ENCODE peak calls at places on chromosomes 12 and 14, in nine cellular contexts. One of them, this sample, is unnamed.

GRCh38 chr12:52741378-52742195 is 35.6 kb downstream of the KRT76 start:
- DNase-seq in GM23248: peak; percentile 61
- DNase-seq in GM23338: peak; percentile 89
- DNase-seq in HCT116: peak; percentile 4
- DNase-seq in neural progenitor cell: peak; percentile 91
- DNase-seq in OCI-LY7: peak; percentile 53
- DNase-seq in PC-3: peak; percentile 83
- DNase-seq in SK-N-SH: no peak
- DNase-seq in hepatocyte: peak; percentile 86
- DNase-seq in this sample: peak; percentile 74

GRCh38 chr14:76267322-76268012 is 108.5 kb upstream of the ESRRB start:
- DNase-seq in GM23248: peak; percentile 57
- DNase-seq in GM23338: peak; percentile 80
- DNase-seq in HCT116: no peak
- DNase-seq in neural progenitor cell: peak; percentile 42
- DNase-seq in OCI-LY7: no peak
- DNase-seq in PC-3: no peak
- DNase-seq in SK-N-SH: peak; percentile 73
- DNase-seq in hepatocyte: peak; percentile 56
- DNase-seq in this sample: no peak

GRCh38 chr12:56206373-56207166 is 15.2 kb downstream of the RNF41 start:
- DNase-seq in GM23248: peak; percentile 75
- DNase-seq in GM23338: peak; percentile 90
- DNase-seq in HCT116: no peak
- DNase-seq in neural progenitor cell: peak; percentile 69
- DNase-seq in OCI-LY7: peak; percentile 66
- DNase-seq in PC-3: peak; percentile 64
- DNase-seq in SK-N-SH: peak; percentile 67
- DNase-seq in hepatocyte: peak; percentile 68
- DNase-seq in this sample: peak; percentile 46

GRCh38 chr12:93164103-93164880 is 213.4 kb upstream of the NUDT4 start:
- DNase-seq in GM23248: peak; percentile 76
- DNase-seq in GM23338: no peak
- DNase-seq in HCT116: no peak
- DNase-seq in neural progenitor cell: no peak
- DNase-seq in OCI-LY7: no peak
- DNase-seq in PC-3: peak; percentile 56
- DNase-seq in SK-N-SH: no peak
- DNase-seq in hepatocyte: no peak
- DNase-seq in this sample: no peak

GRCh38 chr12:73057428-73057827 is 785.3 kb downstream of the TRHDE start:
- DNase-seq in GM23248: no peak
- DNase-seq in GM23338: peak; percentile 36
- DNase-seq in HCT116: no peak
- DNase-seq in neural progenitor cell: no peak
- DNase-seq in OCI-LY7: no peak
- DNase-seq in PC-3: no peak
- DNase-seq in SK-N-SH: peak; percentile 3
- DNase-seq in hepatocyte: no peak
- DNase-seq in this sample: no peak

GRCh38 chr12:67720383-67720856 is 71.9 kb downstream of the DYRK2 start:
- DNase-seq in GM23248: peak; percentile 35
- DNase-seq in GM23338: no peak
- DNase-seq in HCT116: no peak
- DNase-seq in neural progenitor cell: no peak
- DNase-seq in OCI-LY7: no peak
- DNase-seq in PC-3: peak; percentile 78
- DNase-seq in SK-N-SH: peak; percentile 20
- DNase-seq in hepatocyte: peak; percentile 35
- DNase-seq in this sample: no peak

GRCh38 chr12:52168019-52168717 is 23.6 kb downstream of the KRT80 start:
- DNase-seq in GM23248: peak; percentile 57
- DNase-seq in GM23338: no peak
- DNase-seq in HCT116: no peak
- DNase-seq in neural progenitor cell: no peak
- DNase-seq in OCI-LY7: no peak
- DNase-seq in PC-3: peak; percentile 61
- DNase-seq in SK-N-SH: no peak
- DNase-seq in hepatocyte: peak; percentile 91
- DNase-seq in this sample: no peak

GRCh38 chr14:72810201-72810600 is 83.7 kb downstream of the DPF3 start:
- DNase-seq in GM23248: peak; percentile 61
- DNase-seq in GM23338: no peak
- DNase-seq in HCT116: no peak
- DNase-seq in neural progenitor cell: no peak
- DNase-seq in OCI-LY7: no peak
- DNase-seq in PC-3: no peak
- DNase-seq in SK-N-SH: no peak
- DNase-seq in hepatocyte: no peak
- DNase-seq in this sample: no peak

GRCh38 chr12:48329199-48329939 is 21.4 kb downstream of the ZNF641 start:
- DNase-seq in GM23248: no peak
- DNase-seq in GM23338: no peak
- DNase-seq in HCT116: no peak
- DNase-seq in neural progenitor cell: no peak
- DNase-seq in OCI-LY7: no peak
- DNase-seq in PC-3: no peak
- DNase-seq in SK-N-SH: no peak
- DNase-seq in hepatocyte: no peak
- DNase-seq in this sample: no peak

GRCh38 chr14:87712386-87713113 is 280.4 kb downstream of the GALC start:
- DNase-seq in GM23248: no peak
- DNase-seq in GM23338: peak; percentile 8
- DNase-seq in HCT116: no peak
- DNase-seq in neural progenitor cell: peak; percentile 24
- DNase-seq in OCI-LY7: no peak
- DNase-seq in PC-3: no peak
- DNase-seq in SK-N-SH: no peak
- DNase-seq in hepatocyte: peak; percentile 34
- DNase-seq in this sample: no peak

GRCh38 chr14:99011385-99011784 is 260.6 kb downstream of the BCL11B start:
- DNase-seq in GM23248: no peak
- DNase-seq in GM23338: no peak
- DNase-seq in HCT116: no peak
- DNase-seq in neural progenitor cell: no peak
- DNase-seq in OCI-LY7: no peak
- DNase-seq in PC-3: no peak
- DNase-seq in SK-N-SH: no peak
- DNase-seq in hepatocyte: no peak
- DNase-seq in this sample: no peak

GRCh38 chr14:57293851-57294837 is 25.4 kb downstream of the AP5M1 start:
- DNase-seq in GM23248: peak; percentile 55
- DNase-seq in GM23338: peak; percentile 38
- DNase-seq in HCT116: no peak
- DNase-seq in neural progenitor cell: peak; percentile 22
- DNase-seq in OCI-LY7: peak; percentile 31
- DNase-seq in PC-3: peak; percentile 53
- DNase-seq in SK-N-SH: no peak
- DNase-seq in hepatocyte: peak; percentile 11
- DNase-seq in this sample: no peak

GRCh38 chr12:120761581-120761980 is 36.0 kb downstream of the ACADS start:
- DNase-seq in GM23248: no peak
- DNase-seq in GM23338: no peak
- DNase-seq in HCT116: no peak
- DNase-seq in neural progenitor cell: no peak
- DNase-seq in OCI-LY7: no peak
- DNase-seq in PC-3: no peak
- DNase-seq in SK-N-SH: no peak
- DNase-seq in hepatocyte: peak; percentile 78
- DNase-seq in this sample: no peak

GRCh38 chr12:105025890-105026289 is 39.8 kb downstream of the NOPCHAP1 start:
- DNase-seq in GM23248: peak; percentile 67
- DNase-seq in GM23338: no peak
- DNase-seq in HCT116: no peak
- DNase-seq in neural progenitor cell: no peak
- DNase-seq in OCI-LY7: no peak
- DNase-seq in PC-3: peak; percentile 15
- DNase-seq in SK-N-SH: no peak
- DNase-seq in hepatocyte: peak; percentile 43
- DNase-seq in this sample: no peak

GRCh38 chr12:7712841-7713442 is 1.7 kb downstream of the DPPA3 start:
- DNase-seq in GM23248: no peak
- DNase-seq in GM23338: peak; percentile 61
- DNase-seq in HCT116: no peak
- DNase-seq in neural progenitor cell: no peak
- DNase-seq in OCI-LY7: no peak
- DNase-seq in PC-3: no peak
- DNase-seq in SK-N-SH: no peak
- DNase-seq in hepatocyte: no peak
- DNase-seq in this sample: no peak

GRCh38 chr12:20214286-20214685 is 154.1 kb upstream of the PDE3A start:
- DNase-seq in GM23248: peak; percentile 13
- DNase-seq in GM23338: no peak
- DNase-seq in HCT116: no peak
- DNase-seq in neural progenitor cell: no peak
- DNase-seq in OCI-LY7: no peak
- DNase-seq in PC-3: no peak
- DNase-seq in SK-N-SH: no peak
- DNase-seq in hepatocyte: peak; percentile 16
- DNase-seq in this sample: no peak

GRCh38 chr12:99259040-99259934 is 388.3 kb upstream of the GARIN6 start:
- DNase-seq in GM23248: no peak
- DNase-seq in GM23338: peak; percentile 21
- DNase-seq in HCT116: no peak
- DNase-seq in neural progenitor cell: no peak
- DNase-seq in OCI-LY7: no peak
- DNase-seq in PC-3: no peak
- DNase-seq in SK-N-SH: no peak
- DNase-seq in hepatocyte: no peak
- DNase-seq in this sample: no peak

GRCh38 chr12:131912526-131913274 is 16.4 kb upstream of the PUS1 start:
- DNase-seq in GM23248: peak; percentile 93
- DNase-seq in GM23338: no peak
- DNase-seq in HCT116: peak; percentile 57
- DNase-seq in neural progenitor cell: no peak
- DNase-seq in OCI-LY7: no peak
- DNase-seq in PC-3: peak; percentile 86
- DNase-seq in SK-N-SH: peak; percentile 98
- DNase-seq in hepatocyte: peak; percentile 46
- DNase-seq in this sample: no peak

GRCh38 chr12:113065126-113066007 is 8.8 kb downstream of the DTX1 start:
- DNase-seq in GM23248: peak; percentile 28
- DNase-seq in GM23338: peak; percentile 85
- DNase-seq in HCT116: no peak
- DNase-seq in neural progenitor cell: peak; percentile 83
- DNase-seq in OCI-LY7: peak; percentile 71
- DNase-seq in PC-3: no peak
- DNase-seq in SK-N-SH: peak; percentile 63
- DNase-seq in hepatocyte: peak; percentile 52
- DNase-seq in this sample: no peak

GRCh38 chr12:110546339-110546738 is 36.8 kb downstream of the PPTC7 start:
- DNase-seq in GM23248: peak; percentile 90
- DNase-seq in GM23338: no peak
- DNase-seq in HCT116: no peak
- DNase-seq in neural progenitor cell: no peak
- DNase-seq in OCI-LY7: no peak
- DNase-seq in PC-3: peak; percentile 97
- DNase-seq in SK-N-SH: no peak
- DNase-seq in hepatocyte: peak; percentile 8
- DNase-seq in this sample: no peak

GRCh38 chr12:51887476-51888315 is at the start of gene ANKRD33:
- DNase-seq in GM23248: peak; percentile 35
- DNase-seq in GM23338: peak; percentile 94
- DNase-seq in HCT116: no peak
- DNase-seq in neural progenitor cell: peak; percentile 90
- DNase-seq in OCI-LY7: no peak
- DNase-seq in PC-3: no peak
- DNase-seq in SK-N-SH: peak; percentile 44
- DNase-seq in hepatocyte: peak; percentile 86
- DNase-seq in this sample: no peak

DNA sequence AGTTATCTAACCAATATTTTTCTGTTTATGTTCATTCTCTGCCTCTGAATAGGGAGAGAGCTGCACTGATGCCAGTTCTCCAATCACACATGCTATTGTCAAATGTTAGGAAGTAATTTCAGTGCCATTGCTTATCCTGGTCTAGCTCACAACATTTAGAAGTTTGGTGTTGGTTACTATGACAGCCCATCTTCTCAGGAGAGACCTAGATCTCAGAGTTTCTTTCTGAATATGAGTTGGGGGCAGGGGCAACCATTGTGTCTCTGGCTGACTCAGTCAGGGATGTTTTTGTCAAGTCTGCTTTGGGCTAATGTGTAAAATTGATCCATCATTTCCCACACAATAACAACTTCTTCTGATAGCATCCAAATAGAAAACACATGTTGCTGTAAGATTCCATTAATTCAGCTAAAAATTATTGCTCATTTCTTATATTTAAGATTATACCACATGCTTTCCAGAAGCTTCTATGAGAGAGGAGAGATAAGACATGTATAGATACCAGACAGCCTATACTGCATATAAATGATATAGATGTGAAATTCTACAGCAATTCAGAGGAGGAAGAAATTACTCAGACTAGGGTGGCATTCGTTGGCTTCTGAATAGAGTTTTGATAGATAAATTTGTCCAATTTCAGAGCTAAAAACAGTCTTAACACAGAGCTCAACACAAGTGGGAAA is 64.8 kb downstream of the DACT1 start:
- DNase-seq in GM23248: no peak
- DNase-seq in GM23338: no peak
- DNase-seq in HCT116: no peak
- DNase-seq in neural progenitor cell: no peak
- DNase-seq in OCI-LY7: no peak
- DNase-seq in PC-3: no peak
- DNase-seq in SK-N-SH: no peak
- DNase-seq in hepatocyte: no peak
- DNase-seq in this sample: no peak
- TF ChIP-seq EZH2phosphoT487 in GM23248: no peak
- TF ChIP-seq EZH2phosphoT487 in GM23338: no peak
- TF ChIP-seq EZH2phosphoT487 in HCT116: no peak
- TF ChIP-seq EZH2phosphoT487 in neural progenitor cell: no peak
- TF ChIP-seq EZH2phosphoT487 in OCI-LY7: no peak
- TF ChIP-seq EZH2phosphoT487 in PC-3: no peak
- TF ChIP-seq EZH2phosphoT487 in SK-N-SH: no peak
- TF ChIP-seq EZH2phosphoT487 in hepatocyte: no peak
- TF ChIP-seq EZH2phosphoT487 in this sample: no peak

GRCh38 chr14:45222485-45223262 is 30.3 kb downstream of the MIS18BP1 start:
- DNase-seq in GM23248: no peak
- DNase-seq in GM23338: no peak
- DNase-seq in HCT116: no peak
- DNase-seq in neural progenitor cell: no peak
- DNase-seq in OCI-LY7: no peak
- DNase-seq in PC-3: no peak
- DNase-seq in SK-N-SH: no peak
- DNase-seq in hepatocyte: no peak
- DNase-seq in this sample: no peak
- TF ChIP-seq EZH2phosphoT487 in GM23248: no peak
- TF ChIP-seq EZH2phosphoT487 in GM23338: no peak
- TF ChIP-seq EZH2phosphoT487 in HCT116: no peak
- TF ChIP-seq EZH2phosphoT487 in neural progenitor cell: no peak
- TF ChIP-seq EZH2phosphoT487 in OCI-LY7: no peak
- TF ChIP-seq EZH2phosphoT487 in PC-3: no peak
- TF ChIP-seq EZH2phosphoT487 in SK-N-SH: no peak
- TF ChIP-seq EZH2phosphoT487 in hepatocyte: no peak
- TF ChIP-seq EZH2phosphoT487 in this sample: no peak

GRCh38 chr14:70821916-70822705 is 12.8 kb upstream of the MAP3K9 start:
- DNase-seq in GM23248: peak; percentile 87
- DNase-seq in GM23338: peak; percentile 77
- DNase-seq in HCT116: no peak
- DNase-seq in neural progenitor cell: peak; percentile 84
- DNase-seq in OCI-LY7: no peak
- DNase-seq in PC-3: peak; percentile 41
- DNase-seq in SK-N-SH: peak; percentile 87
- DNase-seq in hepatocyte: peak; percentile 77
- DNase-seq in this sample: peak; percentile 25
- TF ChIP-seq EZH2phosphoT487 in GM23248: no peak
- TF ChIP-seq EZH2phosphoT487 in GM23338: no peak
- TF ChIP-seq EZH2phosphoT487 in HCT116: no peak
- TF ChIP-seq EZH2phosphoT487 in neural progenitor cell: no peak
- TF ChIP-seq EZH2phosphoT487 in OCI-LY7: no peak
- TF ChIP-seq EZH2phosphoT487 in PC-3: no peak
- TF ChIP-seq EZH2phosphoT487 in SK-N-SH: no peak
- TF ChIP-seq EZH2phosphoT487 in hepatocyte: no peak
- TF ChIP-seq EZH2phosphoT487 in this sample: no peak

GRCh38 chr14:104866451-104867370 is 1.6 kb downstream of the CEP170B start:
- DNase-seq in GM23248: peak; percentile 28
- DNase-seq in GM23338: no peak
- DNase-seq in HCT116: no peak
- DNase-seq in neural progenitor cell: peak; percentile 5
- DNase-seq in OCI-LY7: no peak
- DNase-seq in PC-3: no peak
- DNase-seq in SK-N-SH: no peak
- DNase-seq in hepatocyte: peak; percentile 6
- DNase-seq in this sample: no peak
- TF ChIP-seq EZH2phosphoT487 in GM23248: no peak
- TF ChIP-seq EZH2phosphoT487 in GM23338: no peak
- TF ChIP-seq EZH2phosphoT487 in HCT116: no peak
- TF ChIP-seq EZH2phosphoT487 in neural progenitor cell: no peak
- TF ChIP-seq EZH2phosphoT487 in OCI-LY7: no peak
- TF ChIP-seq EZH2phosphoT487 in PC-3: no peak
- TF ChIP-seq EZH2phosphoT487 in SK-N-SH: no peak
- TF ChIP-seq EZH2phosphoT487 in hepatocyte: no peak
- TF ChIP-seq EZH2phosphoT487 in this sample: no peak

This sample was measured in MM.1S.